ENCODE peak calls at places on chromosomes 6 and 20, in eight cellular contexts. G, N, F, V, K, P, B and S are unnamed samples. For H3K4me1, the result is how much of the 10 kb centered on the place peaks cover.

GRCh38 chr6:135937126-135937525 is 85.6 kb downstream of the PDE7B start:
- DNase-seq in G (no peak), N (no peak), F (no peak), V (no peak), K (no peak), P (no peak), B (no peak), S (no peak)

GRCh38 chr6:82205793-82206425 is 41.6 kb downstream of the IBTK start:
- DNase-seq in G (no peak), N (no peak), F (peak), V (no peak), K (peak), P (no peak), B (peak), S (no peak)

GRCh38 chr6:99467509-99468106 is 42.5 kb upstream of the PNISR start:
- DNase-seq in G (no peak), N (peak), F (peak), V (no peak), K (peak), P (no peak), B (no peak), S (no peak)

GRCh38 chr20:38316341-38316740 is 12.4 kb downstream of the BPI start:
- DNase-seq in G (no peak), N (no peak), F (no peak), V (no peak), K (no peak), P (no peak), B (no peak), S (no peak)

GRCh38 chr20:18688676-18689075 is 100.8 kb downstream of the DTD1 start:
- DNase-seq in G (no peak), N (peak), F (no peak), V (no peak), K (no peak), P (no peak), B (no peak), S (no peak)

GRCh38 chr20:57988828-57989227 is 239.6 kb downstream of the ANKRD60 start:
- DNase-seq in G (no peak), N (no peak), F (no peak), V (no peak), K (no peak), P (no peak), B (no peak), S (no peak)

GRCh38 chr6:107660839-107661238 is 163.3 kb downstream of the SCML4 start:
- DNase-seq in G (peak), N (no peak), F (no peak), V (no peak), K (no peak), P (no peak), B (no peak), S (no peak)

GRCh38 chr6:102553214-102553613 is 1159.7 kb downstream of the GRIK2 start:
- DNase-seq in G (no peak), N (no peak), F (no peak), V (no peak), K (no peak), P (no peak), B (no peak), S (no peak)

GRCh38 chr6:135812085-135812526 is 39.4 kb upstream of the PDE7B start:
- DNase-seq in G (peak), N (no peak), F (no peak), V (peak), K (peak), P (no peak), B (peak), S (no peak)

GRCh38 chr6:104527761-104528415 is 331.8 kb downstream of the HACE1 start:
- DNase-seq in G (no peak), N (peak), F (peak), V (peak), K (peak), P (no peak), B (no peak), S (no peak)

GRCh38 chr20:52614036-52614863 is 357.9 kb upstream of the TSHZ2 start:
- DNase-seq in G (no peak), N (no peak), F (no peak), V (no peak), K (peak), P (no peak), B (no peak), S (no peak)

GRCh38 chr20:57986776-57987175 is 241.7 kb downstream of the ANKRD60 start:
- DNase-seq in G (no peak), N (no peak), F (no peak), V (no peak), K (no peak), P (no peak), B (no peak), S (no peak)

GRCh38 chr6:47134476-47135189 is 92.5 kb upstream of the ADGRF1 start:
- DNase-seq in G (no peak), N (no peak), F (no peak), V (no peak), K (peak), P (no peak), B (no peak), S (no peak)

GRCh38 chr6:159074120-159074684 is 29.4 kb upstream of the TAGAP start:
- DNase-seq in G (no peak), N (peak), F (peak), V (no peak), K (peak), P (no peak), B (no peak), S (no peak)

GRCh38 chr6:134821914-134822862 is 127.7 kb downstream of the ALDH8A1 start:
- DNase-seq in G (no peak), N (no peak), F (peak), V (no peak), K (no peak), P (no peak), B (no peak), S (no peak)

GRCh38 chr6:111184827-111185567 is 97.7 kb downstream of the SLC16A10 start:
- DNase-seq in G (no peak), N (no peak), F (no peak), V (no peak), K (no peak), P (no peak), B (no peak), S (no peak)

GRCh38 chr20:25453035-25453810 is 45.8 kb downstream of the GINS1 start:
- DNase-seq in G (no peak), N (no peak), F (no peak), V (no peak), K (peak), P (no peak), B (no peak), S (no peak)

GRCh38 chr6:148144917-148145521 is 197.6 kb upstream of the SASH1 start:
- DNase-seq in G (peak), N (peak), F (peak), V (peak), K (peak), P (peak), B (peak), S (peak)

GRCh38 chr6:133241088-133241900 is at the start of gene EYA4:
- DNase-seq in G (peak), N (peak), F (peak), V (no peak), K (peak), P (no peak), B (peak), S (no peak)

GRCh38 chr6:53347250-53347920 is 1.4 kb downstream of the ELOVL5 start:
- DNase-seq in G (no peak), N (peak), F (no peak), V (no peak), K (peak), P (no peak), B (no peak), S (no peak)

GRCh38 chr6:148175511-148176188 is 167.0 kb upstream of the SASH1 start:
- DNase-seq in G (no peak), N (no peak), F (no peak), V (no peak), K (peak), P (no peak), B (no peak), S (no peak)

GRCh38 chr20:400451-401275 is 7.4 kb upstream of the RBCK1 start:
- DNase-seq in G (no peak), N (peak), F (no peak), V (no peak), K (no peak), P (no peak), B (no peak), S (no peak)

GRCh38 chr6:136225496-136225895 is 24.6 kb downstream of the MTFR2 start:
- DNase-seq in G (no peak), N (peak), F (no peak), V (no peak), K (peak), P (no peak), B (no peak), S (no peak)

GRCh38 chr6:113671440-113671839 is 185.7 kb upstream of the MARCKS start:
- DNase-seq in G (no peak), N (no peak), F (no peak), V (peak), K (peak), P (no peak), B (no peak), S (no peak)

GRCh38 chr6:169978615-169979161 is 227.3 kb downstream of the ERMARD start:
- DNase-seq in G (no peak), N (no peak), F (no peak), V (peak), K (no peak), P (peak), B (no peak), S (no peak)

GRCh38 chr6:27138837-27139752 is 108.4 kb upstream of the PRSS16 start:
- DNase-seq in G (no peak), N (peak), F (peak), V (no peak), K (peak), P (peak), B (peak), S (no peak)

GRCh38 chr6:40681622-40682021 is 94.5 kb upstream of the LRFN2 start:
- DNase-seq in G (no peak), N (no peak), F (no peak), V (no peak), K (no peak), P (no peak), B (no peak), S (no peak)

GRCh38 chr6:40674170-40674569 is 87.0 kb upstream of the LRFN2 start:
- DNase-seq in G (no peak), N (no peak), F (no peak), V (no peak), K (no peak), P (no peak), B (no peak), S (no peak)

GRCh38 chr6:40678941-40679340 is 91.8 kb upstream of the LRFN2 start:
- DNase-seq in G (no peak), N (no peak), F (no peak), V (no peak), K (no peak), P (no peak), B (no peak), S (no peak)
- H3K4me1 ChIP-seq in G (under half), N (under half), F (under half), V (under half), K (under half), P (under half), B (under half), S (under half)

DNA sequence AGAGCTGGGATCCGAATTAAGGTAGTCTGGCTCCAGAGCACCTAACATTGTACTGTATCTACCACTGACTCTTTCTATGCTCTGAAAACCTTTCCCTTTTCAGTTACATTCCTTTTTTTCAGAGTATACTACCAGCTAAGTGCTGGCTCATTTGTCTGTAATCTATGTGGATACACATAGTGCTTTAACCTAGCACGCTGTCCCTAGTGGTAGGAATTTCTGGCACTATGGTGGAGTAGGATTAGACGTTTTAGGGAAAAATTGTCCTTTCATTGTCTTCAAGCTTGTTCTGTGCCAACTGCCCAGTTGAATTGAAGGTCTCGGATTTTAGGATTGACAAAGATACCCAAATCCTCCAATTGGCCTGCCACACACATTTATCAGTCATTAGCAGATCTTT is 259.1 kb upstream of the FERMT1 start:
- DNase-seq in G (no peak), N (peak), F (peak), V (no peak), K (peak), P (no peak), B (no peak), S (no peak)
- TF ChIP-seq CTCF in G (no peak), N (peak), F (peak), V (no peak), K (no peak), P (no peak), B (no peak), S (no peak)

GRCh38 chr6:29519291-29520010 is 31.7 kb upstream of the MAS1L start:
- DNase-seq in G (no peak), N (no peak), F (no peak), V (no peak), K (no peak), P (no peak), B (no peak), S (no peak)
- H3K4me1 ChIP-seq in G (under half), N (under half), F (under half), V (under half), K (under half), P (under half), B (under half), S (under half)

DNA sequence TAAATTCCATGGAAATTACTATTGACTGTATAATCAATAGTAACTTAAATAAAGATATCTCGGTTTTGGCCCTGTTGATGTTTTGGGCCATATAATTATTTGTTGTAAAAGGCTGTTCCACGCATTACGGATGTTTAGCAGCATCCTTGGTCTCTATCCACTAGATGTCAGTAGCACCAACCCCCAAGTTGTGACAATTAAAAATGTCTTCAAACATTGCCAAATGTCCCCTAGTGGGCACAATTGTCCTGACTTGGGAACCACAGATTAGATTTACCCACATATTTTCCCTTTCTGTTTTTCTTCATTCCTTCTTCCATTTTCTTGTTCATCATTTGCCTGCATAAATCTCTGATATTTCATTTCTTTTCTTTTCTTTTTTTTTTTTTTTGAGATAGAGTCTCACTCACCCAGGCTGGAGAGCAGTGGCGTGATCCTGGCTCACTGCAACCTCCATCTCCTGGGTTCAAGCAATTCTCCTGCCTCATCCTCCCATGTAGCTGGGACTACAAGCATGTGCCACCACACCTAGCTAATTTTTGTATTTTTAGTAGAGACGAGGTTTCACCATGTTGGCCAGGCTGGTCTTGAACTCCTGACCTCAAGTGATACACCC is 13.6 kb upstream of the WFDC8 start:
- DNase-seq in G (no peak), N (peak), F (peak), V (no peak), K (peak), P (no peak), B (no peak), S (no peak)
- TF ChIP-seq CTCF in G (peak), N (peak), F (peak), V (peak), K (peak), P (no peak), B (no peak), S (peak)

GRCh38 chr6:143581835-143582480 is 70.4 kb upstream of the FUCA2 start:
- DNase-seq in G (no peak), N (no peak), F (no peak), V (no peak), K (peak), P (no peak), B (no peak), S (no peak)
- H3K4me1 ChIP-seq in G (under half), N (under half), F (under half), V (under half), K (under half), P (under half), B (under half), S (under half)

DNA sequence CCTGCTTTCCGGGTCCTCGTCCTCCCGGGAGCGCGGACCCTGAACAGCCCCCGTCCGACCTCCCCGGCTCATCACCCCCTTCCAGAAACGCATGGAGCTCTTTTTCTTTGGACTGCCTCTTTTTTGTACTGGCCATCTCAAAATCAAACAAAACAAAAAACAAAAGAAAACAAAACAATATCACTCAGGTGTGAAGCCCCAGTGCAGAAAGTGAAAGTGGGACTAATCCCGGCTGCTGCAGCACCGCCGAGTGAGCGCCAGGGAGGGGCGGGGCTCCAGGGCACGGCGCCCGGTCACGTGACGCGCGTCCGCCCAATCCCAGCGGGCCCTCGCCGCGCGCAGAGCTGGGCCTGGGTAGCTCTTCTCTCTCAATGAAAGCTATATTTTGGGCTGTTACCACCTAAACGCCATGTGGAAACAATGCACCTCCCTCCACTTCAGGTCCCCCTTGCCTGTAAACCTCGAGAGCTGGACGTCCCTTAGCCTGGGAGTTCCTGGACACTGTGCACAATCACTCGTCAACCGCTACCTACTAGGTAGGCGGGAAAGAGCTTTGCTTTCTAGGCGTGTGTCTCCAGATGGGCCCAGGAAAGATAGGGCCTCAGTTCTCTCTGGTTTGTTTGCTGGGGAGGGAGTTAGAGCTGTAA is 93.7 kb upstream of the PRDM1 start:
- DNase-seq in G (peak), N (peak), F (peak), V (peak), K (peak), P (peak), B (peak), S (peak)
- TF ChIP-seq CTCF in G (no peak), N (no peak), F (no peak), V (no peak), K (no peak), P (no peak), B (no peak), S (no peak)

GRCh38 chr6:15512126-15512525 is 150.7 kb downstream of the DTNBP1 start:
- DNase-seq in G (no peak), N (no peak), F (peak), V (no peak), K (peak), P (no peak), B (peak), S (no peak)

GRCh38 chr6:15510536-15511247 is 152.1 kb downstream of the DTNBP1 start:
- DNase-seq in G (peak), N (no peak), F (no peak), V (no peak), K (no peak), P (no peak), B (no peak), S (no peak)

GRCh38 chr6:15510121-15510520 is 152.7 kb downstream of the DTNBP1 start:
- DNase-seq in G (no peak), N (no peak), F (no peak), V (peak), K (no peak), P (no peak), B (no peak), S (no peak)

GRCh38 chr6:15513131-15513771 is 149.6 kb downstream of the DTNBP1 start:
- DNase-seq in G (no peak), N (no peak), F (no peak), V (no peak), K (no peak), P (no peak), B (no peak), S (no peak)

DNA sequence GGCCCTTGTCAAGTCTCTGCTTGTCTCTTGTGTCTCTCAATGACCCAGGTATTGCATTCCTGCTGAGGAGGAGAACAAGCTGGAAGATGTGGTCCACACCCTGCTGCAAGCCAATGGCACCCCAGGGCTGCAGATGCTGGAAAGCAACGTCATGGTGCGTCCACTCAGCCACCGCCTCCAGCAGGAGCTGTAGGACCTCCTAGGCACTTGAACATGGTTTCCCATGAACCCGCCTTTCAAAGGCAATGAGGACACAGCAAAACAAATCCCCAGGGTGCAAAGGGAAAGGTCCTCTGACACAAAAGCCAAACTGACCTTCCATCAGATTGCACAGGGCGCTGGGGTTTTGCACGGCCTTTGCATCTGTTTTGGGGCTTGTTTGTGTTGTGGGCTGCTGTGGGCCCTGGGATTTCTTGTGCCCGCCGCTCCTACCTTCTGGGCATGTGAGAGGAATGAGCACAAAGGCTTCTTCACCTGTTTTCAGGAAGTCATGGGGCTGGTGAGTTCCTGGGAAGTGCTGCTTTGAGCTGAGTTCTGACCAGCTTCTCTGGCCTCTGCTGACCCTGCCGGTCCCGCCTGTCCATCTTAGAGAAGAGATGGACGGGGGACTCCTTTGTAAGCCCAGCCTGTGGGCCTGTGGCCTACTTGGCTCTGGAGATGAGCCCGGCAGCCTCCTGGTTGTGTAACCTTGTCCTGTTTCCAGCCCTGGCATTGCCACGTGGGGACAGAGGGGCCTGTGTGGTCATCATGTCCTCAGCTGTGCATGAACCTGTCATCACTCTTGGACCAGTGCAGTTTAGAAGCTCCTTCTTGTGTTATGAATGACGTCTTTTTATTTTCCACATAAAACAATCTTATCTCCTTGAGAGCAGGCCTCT is 151.3 kb downstream of the DTNBP1 start:
- DNase-seq in G (peak), N (no peak), F (no peak), V (no peak), K (no peak), P (no peak), B (peak), S (no peak)
- H3K4me1 ChIP-seq in G (under half), N (under half), F (under half), V (under half), K (under half), P (under half), B (under half), S (under half)

DNA sequence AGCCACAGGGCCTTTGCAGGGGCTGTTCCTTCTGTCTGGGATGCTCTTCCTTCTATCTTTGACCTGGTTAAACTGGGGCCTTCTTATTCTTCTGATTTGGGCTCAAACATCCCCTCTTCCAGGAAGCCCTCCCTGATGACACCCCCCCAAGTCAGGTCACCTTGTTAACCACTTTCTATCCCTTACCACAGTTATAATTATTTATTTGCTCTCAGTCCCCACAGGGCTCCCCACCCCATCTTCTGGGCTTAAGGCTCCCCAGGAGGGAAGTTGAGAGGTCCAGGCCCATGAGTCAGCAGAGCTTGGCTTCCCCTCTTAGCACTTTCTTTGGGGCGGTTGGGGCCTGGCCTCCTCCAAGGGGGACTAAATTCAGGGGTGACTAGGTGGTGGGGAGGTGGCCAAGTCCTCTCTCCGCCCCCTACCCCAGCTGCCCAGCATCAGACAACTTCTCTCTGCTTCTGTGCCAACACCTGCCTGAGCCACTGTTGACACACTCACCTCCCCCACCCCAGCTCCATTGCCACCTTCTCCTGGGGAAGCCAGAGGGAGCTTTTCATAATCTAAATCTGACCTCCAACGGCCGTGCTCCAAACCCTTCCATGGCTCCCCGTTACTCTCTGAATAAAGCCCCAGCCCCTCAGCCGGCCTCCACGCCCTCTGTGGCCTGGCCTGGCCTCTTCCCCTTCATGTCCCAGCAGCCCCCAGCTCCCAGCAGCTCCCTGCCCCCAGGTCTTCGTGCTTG is 70.0 kb downstream of the CEBPB start:
- DNase-seq in G (no peak), N (no peak), F (no peak), V (no peak), K (no peak), P (peak), B (no peak), S (no peak)
- TF ChIP-seq CTCF in G (no peak), N (no peak), F (no peak), V (no peak), K (no peak), P (no peak), B (no peak), S (no peak)